ENCODE peak calls at places on chromosomes 16 and 17, in five cellular contexts. I is cardiac muscle cell; O is IMR-90; F is CD4-positive, alpha-beta T cell; H is neural progenitor cell. A is an unnamed sample.

GRCh38 chr16:50526249-50526648 is 21.9 kb upstream of the NKD1 start:
- DNase-seq in F (no peak), I (no peak), O (no peak), H (no peak), A (no peak)

GRCh38 chr17:67759355-67760171 is 41.8 kb downstream of the NOL11 start:
- DNase-seq in H (no peak), F (no peak), O (peak), I (no peak), A (peak)

GRCh38 chr16:31129568-31130335 is 5.8 kb downstream of the PRSS8 start:
- DNase-seq in H (no peak), O (no peak), I (no peak), F (no peak), A (no peak)

GRCh38 chr17:73569758-73570319 is 74.4 kb downstream of the SDK2 start:
- DNase-seq in O (no peak), I (no peak), H (no peak), F (no peak), A (no peak)

GRCh38 chr17:488993-489757 is 136.6 kb upstream of the RPH3AL start:
- DNase-seq in I (peak), H (peak), O (peak), F (peak), A (no peak)

GRCh38 chr17:64580384-64581307 is 73.9 kb downstream of the CEP95 start:
- DNase-seq in F (no peak), O (no peak), H (no peak), I (no peak), A (no peak)

GRCh38 chr16:80117731-80118130 is 423.1 kb upstream of the DYNLRB2 start:
- DNase-seq in H (no peak), F (no peak), O (no peak), I (no peak), A (no peak)

GRCh38 chr16:680625-680945 is 375 bp downstream of the STUB1 start:
- DNase-seq in H (no peak), I (no peak), F (no peak), O (no peak), A (no peak)

GRCh38 chr17:71237903-71238538 is 882.8 kb upstream of the SOX9 start:
- DNase-seq in O (peak), H (no peak), I (no peak), F (no peak), A (peak)

GRCh38 chr17:17508641-17509591 is 12.7 kb upstream of the RASD1 start:
- DNase-seq in O (no peak), F (no peak), I (no peak), H (no peak), A (no peak)

GRCh38 chr17:77054926-77055325 is 85.8 kb upstream of the SEC14L1 start:
- DNase-seq in F (no peak), H (peak), I (no peak), O (no peak), A (no peak)

GRCh38 chr16:83125999-83126568 is 499.3 kb downstream of the CDH13 start:
- DNase-seq in I (no peak), O (no peak), F (no peak), H (no peak), A (no peak)

GRCh38 chr17:28363186-28363585 is 1.8 kb downstream of the SEBOX start:
- DNase-seq in I (no peak), F (no peak), H (no peak), O (no peak), A (no peak)

GRCh38 chr17:28357061-28357900 is at the start of gene POLDIP2:
- DNase-seq in H (peak), O (peak), F (peak), I (peak), A (peak)

GRCh38 chr17:28357901-28358197 is 522 bp upstream of the POLDIP2 start:
- DNase-seq in F (no peak), O (no peak), H (no peak), I (no peak), A (no peak)
- H3K27ac ChIP-seq in F (peak), O (peak), H (no peak), I (peak), A (peak)

GRCh38 chr17:3794890-3795757 is 5.9 kb downstream of the ITGAE start:
- DNase-seq in H (peak), O (peak), I (no peak), F (peak), A (peak)
- H3K27ac ChIP-seq in H (no peak), O (no peak), I (no peak), F (no peak), A (peak)

GRCh38 chr16:85036398-85037049 is 8.9 kb downstream of the KIAA0513 start:
- DNase-seq in H (no peak), F (no peak), I (no peak), O (no peak), A (no peak)

GRCh38 chr16:85037721-85038120 is 10.1 kb downstream of the KIAA0513 start:
- DNase-seq in O (no peak), F (no peak), I (no peak), H (no peak), A (no peak)

GRCh38 chr16:85034591-85035433 is 7.2 kb downstream of the KIAA0513 start:
- DNase-seq in O (no peak), H (no peak), I (no peak), F (no peak), A (no peak)

GRCh38 chr16:85033153-85033552 is 5.6 kb downstream of the KIAA0513 start:
- DNase-seq in F (no peak), I (no peak), H (no peak), O (no peak), A (no peak)

DNA sequence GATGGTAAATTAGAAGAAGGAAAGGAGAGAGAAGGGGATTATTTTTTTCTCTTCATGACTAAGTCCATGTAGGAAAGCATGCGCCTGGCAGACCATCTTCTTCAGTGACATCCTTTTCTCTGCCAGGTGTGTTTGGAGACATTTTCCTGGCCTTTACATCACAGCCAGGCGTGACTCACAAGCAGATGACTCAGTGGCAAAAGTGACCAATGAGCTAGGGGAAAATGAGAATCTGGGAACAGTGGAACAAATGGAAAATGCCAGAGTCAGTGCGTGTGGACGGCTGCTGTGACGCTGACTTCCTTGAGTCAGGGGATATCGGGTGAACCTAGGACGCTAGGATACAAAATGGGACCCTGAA is 9.4 kb downstream of the KIAA0513 start:
- DNase-seq in O (peak), F (no peak), I (no peak), H (no peak), A (peak)
- H3K27ac ChIP-seq in O (no peak), F (no peak), I (no peak), H (no peak), A (peak)

DNA sequence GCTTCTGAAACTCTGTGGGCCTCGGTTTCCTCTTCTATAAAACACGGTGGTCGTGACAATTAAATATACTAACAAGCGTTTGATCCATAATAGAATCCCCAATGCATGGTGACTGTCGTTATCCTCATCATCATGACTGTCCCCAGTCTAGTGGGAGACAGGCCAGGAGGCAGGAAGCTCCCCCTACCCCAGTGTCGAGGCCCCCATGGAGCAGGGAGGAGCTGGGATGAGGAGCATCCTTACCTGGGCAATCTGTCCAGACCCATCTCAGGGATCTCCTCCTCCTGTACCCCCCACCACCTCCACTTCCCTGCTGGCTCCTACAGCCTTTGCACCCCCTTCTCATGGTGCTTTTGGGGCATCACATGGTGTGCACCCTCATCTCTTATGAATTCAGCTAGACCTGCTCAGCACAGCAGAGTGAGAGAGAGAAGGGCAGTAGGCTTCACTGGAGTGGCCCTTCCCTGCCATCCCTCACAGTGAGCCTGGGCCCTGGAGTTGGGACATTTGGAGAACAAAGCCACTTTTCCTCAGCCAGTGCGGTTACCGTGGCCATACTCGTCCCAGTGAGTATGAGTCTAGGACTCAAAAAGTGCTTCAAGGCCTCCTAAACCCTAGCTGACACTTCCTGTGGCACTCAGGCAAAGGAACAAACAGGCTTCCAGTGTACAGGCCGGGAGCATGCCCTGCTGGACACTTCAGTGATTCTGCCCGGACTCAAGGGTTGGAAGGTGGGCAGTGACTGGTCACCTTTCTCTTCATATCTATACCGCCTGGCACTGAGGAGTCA is 148.6 kb downstream of the CLEC16A start:
- DNase-seq in H (no peak), I (no peak), F (no peak), O (no peak), A (no peak)
- H3K27ac ChIP-seq in H (no peak), I (no peak), F (peak), O (peak), A (no peak)

GRCh38 chr16:67720236-67720635 is 1.1 kb upstream of the GFOD2 start:
- DNase-seq in I (no peak), H (peak), O (no peak), F (no peak), A (no peak)
- H3K27ac ChIP-seq in I (no peak), H (no peak), O (peak), F (peak), A (peak)

GRCh38 chr16:48393843-48394703 is 8.9 kb upstream of the SIAH1 start:
- DNase-seq in F (no peak), I (no peak), H (no peak), O (peak), A (peak)
- H3K27ac ChIP-seq in F (no peak), I (no peak), H (no peak), O (peak), A (no peak)

DNA sequence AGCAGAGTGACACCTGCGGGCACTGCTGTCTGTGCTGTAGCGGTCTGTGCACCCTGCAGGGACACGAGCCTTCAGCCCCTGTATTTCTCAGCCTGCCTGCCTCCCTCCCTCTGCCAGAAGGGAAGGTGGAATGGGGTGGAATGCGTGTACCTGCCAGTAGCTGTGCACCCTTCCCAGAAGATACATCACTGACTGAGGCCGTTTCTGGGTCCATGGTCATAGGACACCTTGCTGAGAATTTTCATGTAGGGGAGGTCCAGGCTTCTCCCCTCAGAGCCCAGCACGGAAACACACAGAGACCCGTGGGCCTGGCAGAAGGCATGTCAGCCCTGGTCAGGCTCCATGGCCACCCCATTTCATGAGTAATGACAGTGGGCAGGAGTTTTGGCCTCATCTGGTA is 16.5 kb downstream of the DBNDD1 start:
- DNase-seq in I (no peak), F (no peak), O (no peak), H (no peak), A (no peak)
- H3K27ac ChIP-seq in I (no peak), F (no peak), O (no peak), H (no peak), A (no peak)

DNA sequence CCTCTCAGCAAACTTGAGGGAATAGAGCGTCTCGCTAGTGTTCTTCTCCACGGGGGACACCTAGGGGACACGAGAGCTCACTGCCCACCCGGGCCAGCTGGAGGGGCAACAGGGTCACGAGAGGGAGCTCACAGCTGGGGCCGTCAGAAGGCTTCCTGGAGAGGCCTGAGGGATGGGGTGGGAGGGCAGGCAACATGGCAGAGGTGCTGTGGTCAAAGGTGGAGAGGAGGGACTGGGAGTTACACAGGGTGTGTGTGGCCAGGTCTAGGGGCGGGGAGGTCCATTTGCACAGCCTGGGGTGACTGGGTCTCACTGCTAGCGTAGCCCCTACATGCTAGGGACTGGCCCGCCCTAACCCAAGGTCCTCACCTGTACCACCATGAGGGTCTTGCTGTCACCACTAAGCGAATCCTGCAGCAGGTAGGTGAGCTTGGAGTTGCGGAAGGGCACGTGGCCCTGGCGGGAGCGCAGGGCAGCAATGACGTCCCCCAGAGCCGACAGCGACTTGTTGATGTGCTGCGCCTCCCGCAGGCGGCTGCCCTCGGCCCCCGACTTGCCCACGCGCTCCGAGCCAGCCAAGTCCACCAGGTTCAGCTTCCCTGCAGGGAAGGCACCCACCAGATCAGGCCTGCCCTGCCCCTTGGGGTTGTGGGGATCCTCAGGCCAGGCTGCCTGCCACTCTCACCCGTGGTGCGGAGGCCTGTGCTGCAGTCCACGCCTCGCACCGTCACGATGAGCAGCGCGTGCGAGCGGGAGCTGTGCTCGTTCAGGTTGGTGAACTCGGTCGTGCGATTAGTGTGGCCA is 25.0 kb downstream of the KATNB1 start:
- DNase-seq in O (no peak), F (no peak), I (no peak), H (no peak), A (no peak)
- H3K27ac ChIP-seq in O (no peak), F (no peak), I (no peak), H (no peak), A (no peak)

A was measured in brain microvascular endothelial cell.